ENCODE peak calls at places on chromosomes 2 and 18, in five cellular contexts. X, T, H, D and L are unnamed samples.

GRCh38 chr18:27213123-27213717 is 28.1 kb upstream of the CHST9 start:
- DNase-seq in X (no peak), T (no peak), H (no peak), D (no peak), L (no peak)

GRCh38 chr2:42585779-42586178 is 17.3 kb downstream of the MTA3 start:
- DNase-seq in X (no peak), T (no peak), H (no peak), D (no peak), L (no peak)

GRCh38 chr2:70947556-70948184 is 12.0 kb downstream of the ATP6V1B1 start:
- DNase-seq in X (peak; percentile 87), T (peak; percentile 51), H (peak; percentile 68), D (no peak), L (no peak)

GRCh38 chr2:46979611-46980010 is 64.0 kb upstream of the MCFD2 start:
- DNase-seq in X (no peak), T (no peak), H (no peak), D (no peak), L (no peak)

GRCh38 chr2:69979902-69980301 is 18.5 kb upstream of the ASPRV1 start:
- DNase-seq in X (no peak), T (no peak), H (no peak), D (no peak), L (no peak)

GRCh38 chr2:202187570-202187969 is 50.8 kb downstream of the SUMO1 start:
- DNase-seq in X (no peak), T (no peak), H (peak; percentile 67), D (no peak), L (no peak)

GRCh38 chr2:16487686-16488085 is 177.9 kb downstream of the CYRIA start:
- DNase-seq in X (no peak), T (peak; percentile 9), H (peak; percentile 4), D (no peak), L (no peak)

GRCh38 chr18:13483316-13484270 is 242.8 kb downstream of the FAM210A start:
- DNase-seq in X (no peak), T (no peak), H (no peak), D (no peak), L (no peak)

GRCh38 chr2:112614201-112614840 is 29.9 kb downstream of the CHCHD5 start:
- DNase-seq in X (peak; percentile 88), T (no peak), H (no peak), D (no peak), L (no peak)

GRCh38 chr2:237978058-237978712 is 11.4 kb downstream of the UBE2F start:
- DNase-seq in X (no peak), T (no peak), H (no peak), D (peak; percentile 39), L (no peak)

GRCh38 chr2:167943877-167944276 is 303.5 kb downstream of the STK39 start:
- DNase-seq in X (no peak), T (peak; percentile 29), H (peak; percentile 68), D (no peak), L (no peak)

GRCh38 chr2:175373001-175373727 is 191.7 kb upstream of the ATP5MC3 start:
- DNase-seq in X (no peak), T (peak; percentile 68), H (peak; percentile 67), D (no peak), L (no peak)

GRCh38 chr18:57542801-57543427 is 43.6 kb downstream of the FECH start:
- DNase-seq in X (no peak), T (peak; percentile 33), H (peak; percentile 18), D (no peak), L (no peak)

GRCh38 chr2:210558708-210559107 is 2.3 kb downstream of the CPS1 start:
- DNase-seq in X (no peak), T (no peak), H (peak; percentile 6), D (no peak), L (no peak)

GRCh38 chr2:46364797-46365457 is 67.7 kb downstream of the EPAS1 start:
- DNase-seq in X (no peak), T (peak; percentile 75), H (peak; percentile 52), D (no peak), L (peak; percentile 27)

GRCh38 chr18:1760901-1761300 is 810.4 kb downstream of the METTL4 start:
- DNase-seq in X (no peak), T (peak; percentile 22), H (peak; percentile 15), D (no peak), L (no peak)

GRCh38 chr2:23828256-23828980 is 98.5 kb downstream of the ATAD2B start:
- DNase-seq in X (no peak), T (peak; percentile 17), H (peak; percentile 35), D (no peak), L (no peak)

GRCh38 chr2:201758873-201759272 is 21.9 kb downstream of the ALS2 start:
- DNase-seq in X (no peak), T (no peak), H (no peak), D (no peak), L (no peak)

GRCh38 chr2:46802665-46803550 is 112.7 kb downstream of the MCFD2 start:
- DNase-seq in X (peak; percentile 33), T (no peak), H (no peak), D (no peak), L (no peak)

GRCh38 chr2:186783254-186783653 is 65.7 kb downstream of the ZSWIM2 start:
- DNase-seq in X (no peak), T (no peak), H (no peak), D (no peak), L (no peak)

GRCh38 chr2:58484201-58484600 is 243.1 kb upstream of the FANCL start:
- DNase-seq in X (no peak), T (peak; percentile 84), H (peak; percentile 97), D (no peak), L (no peak)

GRCh38 chr2:98607741-98608117 is 583 bp downstream of the COA5 start:
- DNase-seq in X (no peak), T (peak; percentile 12), H (no peak), D (peak; percentile 14), L (no peak)

GRCh38 chr2:213995400-213996105 is 415.3 kb upstream of the VWC2L start:
- DNase-seq in X (no peak), T (peak; percentile 86), H (peak; percentile 95), D (no peak), L (no peak)

GRCh38 chr18:58754544-58755068 is 83.3 kb downstream of the MALT1 start:
- DNase-seq in X (no peak), T (peak; percentile 83), H (peak; percentile 33), D (no peak), L (no peak)

GRCh38 chr2:126895336-126895735 is 3.4 kb upstream of the TEX51 start:
- DNase-seq in X (peak; percentile 31), T (no peak), H (no peak), D (no peak), L (no peak)

GRCh38 chr2:240817496-240818292 is 2.3 kb downstream of the KIF1A start:
- DNase-seq in X (peak; percentile 47), T (no peak), H (no peak), D (no peak), L (no peak)

GRCh38 chr18:79458131-79458838 is 62.6 kb downstream of the NFATC1 start:
- DNase-seq in X (peak; percentile 97), T (peak; percentile 80), H (peak; percentile 93), D (peak; percentile 63), L (no peak)

GRCh38 chr2:43367014-43367782 is 140.8 kb upstream of the ZFP36L2 start:
- DNase-seq in X (no peak), T (no peak), H (no peak), D (no peak), L (no peak)

GRCh38 chr2:174292908-174293307 is 41.8 kb upstream of the SP9 start:
- DNase-seq in X (no peak), T (no peak), H (no peak), D (no peak), L (no peak)

GRCh38 chr2:152369176-152369860 is 34.3 kb downstream of the FMNL2 start:
- DNase-seq in X (peak; percentile 79), T (peak; percentile 89), H (peak; percentile 91), D (no peak), L (no peak)

GRCh38 chr2:109377976-109378375 is 235.8 kb downstream of the SEPTIN10 start:
- DNase-seq in X (peak; percentile 45), T (no peak), H (no peak), D (no peak), L (no peak)

GRCh38 chr2:39550701-39551285 is 113.7 kb upstream of the MAP4K3 start:
- DNase-seq in X (no peak), T (no peak), H (peak; percentile 66), D (no peak), L (no peak)

GRCh38 chr2:10278029-10278762 is 24.5 kb upstream of the HPCAL1 start:
- DNase-seq in X (no peak), T (peak; percentile 18), H (peak; percentile 84), D (no peak), L (no peak)